ENCODE peak calls at places on chromosomes 4 and X, in four cellular contexts. O is transverse colon, Y is spleen, U is heart left ventricle. L is an unnamed sample.

GRCh38 chrX:68929332-68930150 is 100.7 kb downstream of the EFNB1 start:
- DNase-seq in O (no peak), Y (peak; percentile 52), U (peak; percentile 77), L (no peak)

GRCh38 chr4:13483142-13484044 is 747 bp downstream of the RAB28 start:
- DNase-seq in O (peak; percentile 36), Y (no peak), U (peak; percentile 55), L (no peak)

GRCh38 chrX:120726294-120726693 is 96.4 kb upstream of the C1GALT1C1 start:
- DNase-seq in O (no peak), Y (no peak), U (no peak), L (no peak)

GRCh38 chr4:15847746-15848145 is 69.6 kb downstream of the CD38 start:
- DNase-seq in O (no peak), Y (no peak), U (no peak), L (no peak)

GRCh38 chrX:8027876-8028275 is 100.7 kb upstream of the PNPLA4 start:
- DNase-seq in O (no peak), Y (no peak), U (no peak), L (no peak)

GRCh38 chr4:132818091-132818490 is 331.0 kb upstream of the PCDH10 start:
- DNase-seq in O (no peak), Y (no peak), U (no peak), L (no peak)

GRCh38 chr4:1752284-1753041 is 31.1 kb downstream of the TACC3 start:
- DNase-seq in O (peak; percentile 24), Y (no peak), U (no peak), L (no peak)

GRCh38 chrX:134821370-134821769 is 163.1 kb upstream of the PLAC1 start:
- DNase-seq in O (no peak), Y (no peak), U (peak; percentile 43), L (no peak)

GRCh38 chrX:107849747-107850478 is 24.2 kb downstream of the MID2 start:
- DNase-seq in O (no peak), Y (no peak), U (no peak), L (no peak)

GRCh38 chrX:136195247-136195646 is 47.9 kb downstream of the FHL1 start:
- DNase-seq in O (no peak), Y (no peak), U (no peak), L (no peak)

GRCh38 chrX:106684207-106684606 is 42.3 kb upstream of the RNF128 start:
- DNase-seq in O (no peak), Y (no peak), U (no peak), L (no peak)

GRCh38 chrX:30735839-30736238 is 82.6 kb downstream of the GK start:
- DNase-seq in O (peak; percentile 72), Y (no peak), U (no peak), L (no peak)

GRCh38 chr4:147491076-147491475 is 10.2 kb downstream of the EDNRA start:
- DNase-seq in O (no peak), Y (no peak), U (no peak), L (no peak)

DNA sequence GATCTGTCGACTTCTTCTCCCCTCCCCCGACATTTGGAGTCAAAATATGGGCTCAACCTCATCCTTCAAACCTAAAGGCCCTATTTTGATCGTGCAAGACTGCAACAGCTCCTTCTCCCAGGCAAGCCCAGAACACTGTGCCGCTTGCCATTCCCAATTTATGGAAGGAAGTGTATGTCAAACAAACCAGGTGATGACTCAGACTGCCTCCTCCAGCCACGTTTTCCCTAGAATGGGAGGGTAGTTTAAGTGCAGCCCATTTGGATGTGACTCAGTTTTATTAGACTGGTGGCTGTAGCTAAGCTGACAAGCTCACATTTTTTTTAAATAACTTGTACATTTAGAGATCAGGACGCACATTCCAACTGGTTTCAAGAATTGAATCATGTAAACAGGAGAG is 570.4 kb upstream of the DIPK2B start:
- DNase-seq in O (peak; percentile 72), Y (no peak), U (no peak), L (peak; percentile 55)
- H3K4me3 ChIP-seq in O (no peak overlapping the region), Y (peak overlapping the region; percentile 65), U (peak overlapping the region; percentile 52), L (peak overlapping the region; percentile 53)

DNA sequence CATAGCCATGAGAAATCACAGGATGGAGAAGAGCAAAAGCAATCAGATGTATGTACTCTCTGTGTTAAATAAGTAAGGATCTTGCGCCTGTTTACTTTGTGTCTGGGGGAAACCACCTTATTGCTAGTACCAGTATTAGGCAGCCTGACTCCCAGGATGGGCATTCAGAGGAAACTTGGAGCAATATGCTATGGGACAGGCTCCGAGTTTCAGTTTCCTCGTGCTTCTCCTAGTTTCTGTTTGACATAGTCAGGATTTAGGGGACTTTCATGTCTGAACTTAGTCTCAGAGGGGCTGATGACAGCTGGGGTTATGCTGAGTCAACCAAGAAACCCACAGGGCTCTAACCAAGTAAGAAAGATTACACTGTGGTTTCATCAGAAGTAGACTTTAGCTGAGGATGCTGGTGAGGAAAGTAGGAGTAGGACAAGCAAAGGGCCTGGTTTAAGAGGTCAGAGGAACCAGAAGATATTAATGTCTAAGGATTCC is 13.5 kb downstream of the NSUN7 start:
- DNase-seq in O (no peak), Y (no peak), U (no peak), L (no peak)
- H3K4me3 ChIP-seq in O (no peak overlapping the region), Y (no peak overlapping the region), U (no peak overlapping the region), L (no peak overlapping the region)

DNA sequence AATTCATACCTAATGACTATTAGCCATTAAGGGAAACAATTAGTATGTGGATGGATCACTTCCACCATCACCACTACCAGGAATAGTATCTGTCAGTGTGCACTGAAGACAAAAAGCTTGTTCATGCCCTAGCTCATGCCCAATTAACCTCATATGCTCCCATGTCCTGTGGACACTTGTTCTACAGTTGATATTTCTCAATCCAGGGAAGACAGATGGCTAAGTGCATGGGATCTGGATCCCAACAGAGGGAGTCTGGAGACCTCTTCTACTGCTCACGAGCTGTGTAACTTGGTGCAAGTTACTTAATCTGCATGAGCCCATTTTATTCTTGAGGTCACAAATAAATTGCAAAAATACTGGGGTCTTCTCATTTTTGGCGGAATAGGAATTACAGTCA is 23.7 kb downstream of the AMOT start:
- DNase-seq in O (no peak), Y (no peak), U (no peak), L (no peak)
- H3K4me3 ChIP-seq in O (no peak overlapping the region), Y (no peak overlapping the region), U (no peak overlapping the region), L (no peak overlapping the region)

GRCh38 chr4:664713-665231 is 9.3 kb downstream of the ATP5ME start:
- DNase-seq in O (no peak), Y (peak; percentile 76), U (peak; percentile 25), L (no peak)
- H3K4me3 ChIP-seq in O (no peak overlapping the region), Y (peak overlapping the region; percentile 98), U (no peak overlapping the region), L (no peak overlapping the region)

GRCh38 chr4:101347557-101348366 is 436 bp upstream of the PPP3CA start:
- DNase-seq in O (peak; percentile 100), Y (peak; percentile 100), U (peak; percentile 99), L (peak; percentile 96)
- H3K4me3 ChIP-seq in O (peak overlapping the region; percentile 64), Y (peak overlapping the region; percentile 89), U (peak overlapping the region; percentile 77), L (peak overlapping the region; percentile 80)

GRCh38 chrX:154914052-154914451 is 27.9 kb downstream of the F8A1 start:
- DNase-seq in O (no peak), Y (no peak), U (no peak), L (no peak)

DNA sequence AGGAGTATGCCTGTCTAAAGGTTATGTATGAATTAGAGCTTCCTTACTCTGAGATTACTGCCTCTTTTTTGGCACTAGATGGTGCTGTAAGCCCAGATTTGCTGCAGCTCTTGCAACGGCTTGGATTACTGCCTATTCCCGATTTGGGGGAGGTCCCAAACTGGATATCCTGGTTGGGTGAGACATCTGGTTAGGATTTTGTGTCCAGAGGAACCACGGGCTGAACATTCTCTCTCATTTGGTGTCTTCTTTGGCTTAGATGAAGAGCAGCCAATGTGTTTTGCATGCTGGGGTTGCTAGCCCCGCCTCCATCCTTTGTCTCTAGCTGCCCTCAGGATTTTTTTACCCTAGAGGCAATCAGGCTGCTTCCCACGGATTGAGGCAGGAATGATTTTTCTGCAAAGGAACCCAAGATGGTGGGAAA is 31.9 kb downstream of the F8A1 start:
- DNase-seq in O (peak; percentile 34), Y (no peak), U (peak; percentile 33), L (no peak)
- H3K4me3 ChIP-seq in O (no peak overlapping the region), Y (peak overlapping the region; percentile 53), U (no peak overlapping the region), L (no peak overlapping the region)

L was measured in RWPE2.